ENCODE peak calls at places on chromosome 18, in eight cellular contexts. D, F, V, R, C, S, L and K are unnamed samples.

GRCh38 chr18:52903858-52904257 is 563.9 kb downstream of the DCC start:
- DNase-seq in S (no peak), L (peak), V (no peak), F (peak), D (no peak), R (peak), C (no peak), K (no peak)

GRCh38 chr18:51339866-51340265 is 142.4 kb upstream of the MEX3C start:
- DNase-seq in D (no peak), F (no peak), L (no peak), V (no peak), S (no peak), R (no peak), C (no peak), K (peak)

GRCh38 chr18:46156124-46156745 is 52.0 kb downstream of the HAUS1 start:
- DNase-seq in C (no peak), V (no peak), L (no peak), F (no peak), S (no peak), D (no peak), R (no peak), K (no peak)

GRCh38 chr18:70422061-70422965 is 133.5 kb downstream of the SOCS6 start:
- DNase-seq in L (peak), V (peak), F (no peak), S (no peak), D (peak), R (peak), C (peak), K (peak)

GRCh38 chr18:30106356-30106755 is 936.2 kb downstream of the DSC3 start:
- DNase-seq in F (no peak), D (no peak), S (no peak), L (no peak), C (no peak), R (peak), V (no peak), K (no peak)

GRCh38 chr18:48164096-48164475 is 233.6 kb upstream of the SMAD2 start:
- DNase-seq in C (no peak), R (no peak), V (no peak), F (no peak), S (peak), D (no peak), L (no peak), K (no peak)

GRCh38 chr18:35466815-35467623 is 30.7 kb downstream of the INO80C start:
- DNase-seq in V (no peak), R (no peak), D (no peak), F (no peak), S (no peak), C (no peak), L (no peak), K (no peak)

GRCh38 chr18:65568866-65569265 is 181.9 kb upstream of the CDH7 start:
- DNase-seq in V (no peak), F (no peak), C (no peak), S (no peak), R (no peak), L (no peak), D (no peak), K (no peak)

GRCh38 chr18:2961828-2962227 is 51.1 kb downstream of the LPIN2 start:
- DNase-seq in F (no peak), C (no peak), L (no peak), V (no peak), S (no peak), D (no peak), R (peak), K (peak)

GRCh38 chr18:77749189-77749588 is 499.5 kb downstream of the GALR1 start:
- DNase-seq in C (no peak), R (no peak), V (no peak), F (no peak), D (no peak), S (no peak), L (peak), K (no peak)

GRCh38 chr18:48129621-48130082 is 199.2 kb upstream of the SMAD2 start:
- DNase-seq in S (peak), R (no peak), L (no peak), V (no peak), F (no peak), C (no peak), D (peak), K (no peak)

GRCh38 chr18:13649397-13650252 is 76.7 kb downstream of the FAM210A start:
- DNase-seq in R (no peak), D (no peak), C (no peak), V (no peak), F (no peak), L (no peak), S (no peak), K (no peak)

DNA sequence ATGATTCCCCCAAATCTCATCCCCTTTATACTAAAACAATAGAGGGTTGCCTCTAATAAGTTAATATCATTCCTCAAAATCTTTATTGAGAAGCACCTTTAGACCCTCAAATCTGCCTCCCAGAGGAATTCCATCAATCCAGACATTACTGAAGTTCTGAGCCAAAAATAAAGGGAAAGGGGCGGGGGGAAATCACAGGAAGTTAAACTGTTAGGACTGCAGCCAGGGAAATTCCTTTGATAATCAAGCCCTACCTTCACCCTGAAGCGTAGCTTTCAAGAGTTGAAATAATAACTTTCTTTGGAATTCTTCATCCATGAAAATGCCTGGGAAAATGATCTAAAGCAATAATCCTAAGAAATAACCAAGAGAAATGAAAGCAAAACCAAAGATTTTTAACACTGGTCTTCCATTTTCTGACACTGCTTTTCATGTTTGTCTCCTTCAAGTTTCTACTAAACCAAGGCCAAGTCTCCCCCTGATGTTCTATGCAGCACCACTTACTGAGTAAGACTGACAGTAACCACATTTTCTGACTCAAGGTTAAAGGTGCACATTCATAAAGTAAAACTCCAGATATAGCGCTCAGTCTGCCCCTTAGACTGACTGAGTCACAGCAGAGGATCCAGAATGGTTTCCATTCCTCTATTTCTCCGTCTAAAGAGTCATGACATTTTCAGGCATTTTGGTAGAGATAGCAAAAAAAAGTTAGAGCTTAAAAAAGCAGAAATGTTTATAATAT is 78.2 kb downstream of the TCF4 start:
- DNase-seq in L (no peak), S (no peak), V (no peak), F (no peak), R (peak), C (no peak), D (no peak), K (peak)
- H3K4me3 ChIP-seq in L (no peak), S (peak), V (no peak), F (no peak), R (peak), C (peak), D (peak), K (peak)

DNA sequence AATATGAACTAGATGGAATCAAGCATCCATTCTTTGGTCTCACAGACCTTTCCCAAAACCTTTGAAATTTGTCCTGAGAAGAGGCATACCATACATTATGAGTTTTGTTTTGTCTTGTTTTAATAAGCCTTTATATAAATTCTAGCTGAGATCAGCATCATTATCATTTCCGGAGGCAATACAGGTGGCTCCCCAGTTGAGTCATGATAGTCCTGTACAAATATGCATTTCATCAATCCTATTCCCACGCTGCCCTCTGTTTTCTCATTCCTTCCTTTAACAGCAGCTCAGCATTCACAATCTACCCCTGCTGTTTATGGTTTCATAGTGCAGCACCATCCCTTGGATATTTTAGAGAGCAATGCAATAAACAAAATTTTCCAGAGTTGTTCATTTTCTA is 216.8 kb downstream of the TXNL1 start:
- DNase-seq in R (no peak), S (no peak), V (no peak), C (no peak), L (no peak), F (no peak), D (no peak), K (no peak)
- H3K4me3 ChIP-seq in R (no peak), S (no peak), V (no peak), C (no peak), L (no peak), F (no peak), D (no peak), K (no peak)

GRCh38 chr18:49563701-49564100 is 1.8 kb downstream of the LIPG start:
- DNase-seq in R (no peak), V (no peak), S (no peak), F (no peak), L (no peak), C (no peak), D (no peak), K (no peak)
- H3K4me3 ChIP-seq in R (no peak), V (no peak), S (no peak), F (peak), L (no peak), C (peak), D (no peak), K (peak)

GRCh38 chr18:6775237-6775636 is 45.7 kb downstream of the ARHGAP28 start:
- DNase-seq in D (no peak), S (no peak), F (no peak), V (no peak), C (no peak), L (no peak), R (no peak), K (no peak)
- H3K4me3 ChIP-seq in D (no peak), S (no peak), F (no peak), V (no peak), C (no peak), L (no peak), R (no peak), K (no peak)

DNA sequence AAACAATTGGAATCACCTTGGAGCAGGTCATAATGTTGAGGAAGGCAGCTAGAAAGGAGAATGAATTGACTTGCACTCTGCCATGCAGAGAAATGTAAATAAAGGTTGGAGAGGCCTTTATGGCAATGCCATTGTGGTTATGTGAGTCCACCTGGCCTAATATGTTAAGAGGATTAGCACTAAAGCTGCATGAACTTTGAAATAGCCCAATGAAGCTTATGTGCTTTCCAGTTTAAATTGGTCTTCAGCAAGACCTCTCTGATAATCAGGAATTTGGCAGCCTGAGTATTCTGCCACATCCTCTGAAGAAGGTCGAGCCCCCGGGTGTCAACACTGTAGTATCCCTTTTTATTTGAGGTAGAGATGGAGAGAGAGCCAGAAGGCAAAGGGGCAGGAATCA is 464.9 kb downstream of the CDH2 start:
- DNase-seq in F (no peak), V (no peak), L (no peak), S (no peak), R (no peak), C (no peak), D (no peak), K (no peak)
- H3K4me3 ChIP-seq in F (no peak), V (no peak), L (no peak), S (no peak), R (no peak), C (no peak), D (no peak), K (no peak)

GRCh38 chr18:59657012-59657411 is 40.2 kb downstream of the CCBE1 start:
- DNase-seq in L (no peak), S (no peak), F (no peak), R (no peak), V (no peak), D (no peak), C (no peak), K (no peak)

GRCh38 chr18:59662008-59662701 is 35.1 kb downstream of the CCBE1 start:
- DNase-seq in V (no peak), F (no peak), R (peak), D (no peak), L (no peak), C (no peak), S (no peak), K (no peak)

GRCh38 chr18:59660398-59660797 is 36.8 kb downstream of the CCBE1 start:
- DNase-seq in L (no peak), D (no peak), V (no peak), C (no peak), F (no peak), S (no peak), R (no peak), K (no peak)

GRCh38 chr18:59660976-59661743 is 36.1 kb downstream of the CCBE1 start:
- DNase-seq in L (no peak), F (no peak), V (no peak), D (no peak), S (no peak), C (no peak), R (peak), K (peak)

GRCh38 chr18:59659486-59660187 is 37.6 kb downstream of the CCBE1 start:
- DNase-seq in F (no peak), D (no peak), L (no peak), R (no peak), C (no peak), V (no peak), S (no peak), K (no peak)
- H3K4me3 ChIP-seq in F (no peak), D (no peak), L (no peak), R (peak), C (no peak), V (no peak), S (peak), K (no peak)

GRCh38 chr18:43279015-43279758 is 1.9 kb upstream of the SYT4 start:
- DNase-seq in C (no peak), R (no peak), L (peak), V (no peak), S (no peak), D (no peak), F (peak), K (no peak)
- H3K4me3 ChIP-seq in C (no peak), R (no peak), L (no peak), V (no peak), S (no peak), D (no peak), F (no peak), K (no peak)

GRCh38 chr18:10453885-10454772 is at the start of gene APCDD1:
- DNase-seq in R (peak), D (peak), S (peak), L (no peak), C (no peak), V (peak), F (no peak), K (no peak)

GRCh38 chr18:10455726-10456453 is 1.5 kb downstream of the APCDD1 start:
- DNase-seq in F (no peak), S (no peak), V (no peak), L (no peak), D (no peak), R (no peak), C (no peak), K (no peak)

GRCh38 chr18:10453261-10453884 is 1.1 kb upstream of the APCDD1 start:
- DNase-seq in D (peak), F (no peak), S (no peak), C (no peak), R (peak), L (no peak), V (no peak), K (peak)

GRCh38 chr18:10456718-10457499 is 2.5 kb downstream of the APCDD1 start:
- DNase-seq in F (no peak), R (no peak), C (no peak), L (no peak), V (no peak), S (no peak), D (no peak), K (no peak)

DNA sequence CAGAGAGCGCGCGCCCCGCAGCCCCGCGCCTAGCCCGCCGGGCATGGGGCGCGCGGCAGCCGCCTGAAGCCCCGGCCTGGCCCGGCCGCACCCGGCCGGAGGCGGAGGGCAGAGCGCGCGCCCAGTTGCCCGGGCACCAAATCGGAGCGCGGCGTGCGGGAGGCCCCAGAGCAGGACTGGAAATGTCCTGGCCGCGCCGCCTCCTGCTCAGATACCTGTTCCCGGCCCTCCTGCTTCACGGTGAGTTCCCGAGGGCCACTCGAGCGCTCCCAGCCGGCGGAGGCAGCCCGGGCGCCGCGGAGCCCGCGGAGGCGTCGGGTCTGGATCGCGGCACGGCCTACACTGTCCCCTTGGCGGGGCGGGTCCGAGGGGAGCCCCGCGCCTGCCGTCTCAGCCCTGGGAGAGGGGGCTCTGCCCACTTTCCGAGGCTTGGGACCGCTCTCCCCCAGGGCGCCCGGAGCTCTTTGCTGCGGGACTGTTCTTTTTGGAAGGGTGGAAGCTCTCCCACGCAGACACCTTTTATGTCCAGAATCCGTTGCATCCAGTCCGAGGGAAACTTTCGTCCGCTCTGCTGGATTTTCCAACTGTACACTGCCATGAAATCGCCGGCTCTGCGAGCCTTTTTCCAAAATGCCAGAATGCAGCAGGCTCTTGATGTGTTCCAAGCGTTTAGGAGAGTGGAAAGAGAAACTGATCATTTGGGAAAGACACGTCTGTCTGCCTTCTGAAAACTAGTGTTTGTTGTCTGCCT is 540 bp downstream of the APCDD1 start:
- DNase-seq in F (no peak), V (no peak), L (peak), S (no peak), D (peak), C (no peak), R (peak), K (peak)
- H3K4me3 ChIP-seq in F (peak), V (peak), L (peak), S (peak), D (peak), C (peak), R (peak), K (peak)

GRCh38 chr18:28181616-28182015 is 4.7 kb upstream of the CDH2 start:
- DNase-seq in D (no peak), R (no peak), V (no peak), S (no peak), F (no peak), C (no peak), L (no peak), K (no peak)
- H3K4me3 ChIP-seq in D (no peak), R (no peak), V (no peak), S (no peak), F (no peak), C (no peak), L (no peak), K (no peak)

DNA sequence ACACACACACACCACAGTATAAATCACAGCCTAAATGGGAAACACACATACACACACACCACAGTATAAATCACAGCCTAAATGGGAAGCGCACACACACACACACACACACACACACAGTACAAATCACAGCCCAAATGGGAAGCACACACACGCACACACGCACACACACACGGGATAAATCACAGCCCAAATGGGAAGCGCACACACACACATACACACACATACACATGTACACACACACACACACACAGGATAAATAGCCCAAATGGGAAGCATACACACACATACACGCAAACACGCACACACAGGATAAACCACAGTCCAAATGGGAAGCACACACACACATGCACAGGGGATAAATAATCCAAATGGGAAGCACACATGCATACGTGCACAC is 68.1 kb downstream of the ADNP2 start:
- DNase-seq in R (no peak), S (no peak), V (no peak), L (no peak), F (no peak), D (no peak), C (no peak), K (no peak)
- H3K4me3 ChIP-seq in R (peak), S (no peak), V (no peak), L (no peak), F (no peak), D (no peak), C (no peak), K (no peak)